ENCODE peak calls at places on chromosome 10, in nine cellular contexts. S is C1 segment of cervical spinal cord; H is HS-5; L is mesendoderm; U is fibroblast of the conjunctiva; O is bronchial epithelial cell; B is activated CD8-positive, alpha-beta memory T cell treated with anti-CD3 and anti-CD28 coated beads for 24 hours; W is body of pancreas; I is activated naive CD8-positive, alpha-beta T cell treated with anti-CD3 and anti-CD28 coated beads, Interleukin-2, amount 50 U/mL, for 16 hours. X is an unnamed sample.

GRCh38 chr10:74968621-74969019 is 142.2 kb downstream of the KAT6B start:
- DNase-seq in H (no peak), O (no peak), U (no peak), L (no peak), I (no peak), S (no peak), B (no peak), W (no peak), X (no peak)

GRCh38 chr10:33459597-33459996 is 125.1 kb upstream of the NRP1 start:
- DNase-seq in H (no peak), S (no peak), W (no peak), B (no peak), I (no peak), L (no peak), U (no peak), O (no peak), X (no peak)

GRCh38 chr10:122368502-122369254 is 5.8 kb upstream of the PLEKHA1 start:
- DNase-seq in B (peak), O (no peak), W (no peak), I (no peak), S (no peak), H (no peak), L (no peak), U (no peak), X (peak)

GRCh38 chr10:132120200-132120599 is 54.5 kb downstream of the JAKMIP3 start:
- DNase-seq in L (no peak), H (no peak), I (no peak), O (no peak), B (no peak), U (no peak), W (no peak), S (no peak), X (no peak)

GRCh38 chr10:100790761-100791208 is 45.4 kb downstream of the PAX2 start:
- DNase-seq in S (no peak), B (no peak), L (no peak), W (no peak), O (no peak), U (no peak), I (no peak), H (no peak), X (no peak)

GRCh38 chr10:29479081-29479917 is 155.5 kb downstream of the SVIL start:
- DNase-seq in W (no peak), I (no peak), H (no peak), U (no peak), B (no peak), L (no peak), O (peak), S (no peak), X (no peak)

GRCh38 chr10:93746844-93747284 is 10.9 kb upstream of the LGI1 start:
- DNase-seq in B (no peak), I (no peak), S (no peak), W (no peak), U (peak), O (peak), H (peak), L (peak), X (no peak)

GRCh38 chr10:74912674-74913073 is 86.3 kb downstream of the KAT6B start:
- DNase-seq in W (no peak), L (no peak), I (no peak), O (no peak), U (no peak), H (no peak), S (no peak), B (no peak), X (no peak)

GRCh38 chr10:93198401-93199175 is 124.9 kb downstream of the CYP26A1 start:
- DNase-seq in O (peak), I (no peak), U (peak), H (no peak), S (no peak), W (no peak), L (peak), B (no peak), X (no peak)

GRCh38 chr10:6647811-6648526 is 67.9 kb upstream of the PRKCQ start:
- DNase-seq in I (peak), U (no peak), B (peak), W (peak), L (peak), O (peak), S (no peak), H (no peak), X (peak)

GRCh38 chr10:124290095-124290795 is 128.5 kb downstream of the OAT start:
- DNase-seq in U (no peak), B (peak), I (no peak), H (no peak), L (peak), O (no peak), S (no peak), W (no peak), X (no peak)

GRCh38 chr10:114623661-114624294 is 34.3 kb downstream of the ABLIM1 start:
- DNase-seq in S (no peak), U (no peak), H (peak), L (peak), B (no peak), I (no peak), W (peak), O (peak), X (no peak)

GRCh38 chr10:16777473-16778370 is 39.5 kb downstream of the RSU1 start:
- DNase-seq in S (no peak), H (peak), U (peak), W (no peak), L (peak), B (no peak), I (no peak), O (peak), X (no peak)

GRCh38 chr10:60367014-60367413 is 22.7 kb downstream of the ANK3 start:
- DNase-seq in B (no peak), H (no peak), U (no peak), L (no peak), S (no peak), O (no peak), I (no peak), W (no peak), X (no peak)

GRCh38 chr10:14608381-14609001 is 166.2 kb downstream of the FAM107B start:
- DNase-seq in O (no peak), I (no peak), B (no peak), U (no peak), L (no peak), W (no peak), S (no peak), H (no peak), X (no peak)

GRCh38 chr10:2079603-2080078 is 342.3 kb upstream of the ADARB2 start:
- DNase-seq in H (no peak), O (no peak), L (no peak), I (no peak), S (no peak), U (no peak), B (no peak), W (peak), X (no peak)

GRCh38 chr10:76209135-76209534 is 777.7 kb downstream of the LRMDA start:
- DNase-seq in B (no peak), O (peak), U (no peak), W (no peak), I (no peak), S (no peak), L (no peak), H (no peak), X (no peak)

GRCh38 chr10:123241391-123242141 is 87.4 kb downstream of the BUB3 start:
- DNase-seq in S (no peak), L (no peak), O (peak), U (no peak), I (no peak), W (no peak), H (no peak), B (peak), X (no peak)

GRCh38 chr10:5291501-5292195 is 73.1 kb upstream of the UCN3 start:
- DNase-seq in O (peak), I (no peak), L (peak), U (peak), W (peak), B (no peak), S (no peak), H (peak), X (no peak)

GRCh38 chr10:74032900-74033655 is 35.2 kb downstream of the VCL start:
- DNase-seq in U (no peak), H (no peak), O (peak), I (no peak), S (no peak), L (no peak), W (no peak), B (no peak), X (no peak)

GRCh38 chr10:71131096-71131495 is 81.3 kb upstream of the UNC5B start:
- DNase-seq in W (no peak), I (no peak), L (no peak), U (no peak), S (no peak), B (no peak), O (no peak), H (no peak), X (no peak)

GRCh38 chr10:64468219-64468618 is 947.0 kb downstream of the REEP3 start:
- DNase-seq in L (no peak), S (no peak), U (no peak), B (no peak), W (no peak), I (no peak), O (no peak), H (no peak), X (no peak)

GRCh38 chr10:100841528-100841927 is 71.2 kb upstream of the SLF2 start:
- DNase-seq in L (no peak), U (no peak), S (no peak), O (no peak), W (no peak), B (no peak), I (no peak), H (no peak), X (no peak)

GRCh38 chr10:13416760-13417159 is 68.7 kb upstream of the SEPHS1 start:
- DNase-seq in O (no peak), B (no peak), U (no peak), H (no peak), S (no peak), W (no peak), L (no peak), I (no peak), X (no peak)

GRCh38 chr10:86730227-86730626 is 26.2 kb upstream of the BMPR1A start:
- DNase-seq in U (no peak), W (peak), S (no peak), L (no peak), B (no peak), O (no peak), H (no peak), I (no peak), X (no peak)

X was measured in nucleus accumbens.